ENCODE peak calls at places on chromosome 7, in five cellular contexts. F is ACHN; D is AG09309; Q is stimulated activated CD4-positive, alpha-beta T cell treated with anti-CD3 and anti-CD28 coated beads, Interleukin-4, amount 100 ng/mL, for 1 hour; Z is A549. W is an unnamed sample.

GRCh38 chr7:104552102-104552501 is 223.7 kb downstream of the LHFPL3 start:
- DNase-seq in F (peak), D (no peak), Q (peak), Z (peak), W (peak)

GRCh38 chr7:45391618-45392451 is 182.3 kb upstream of the ADCY1 start:
- DNase-seq in F (no peak), D (no peak), Q (no peak), Z (no peak), W (no peak)

GRCh38 chr7:21966271-21966670 is 20.6 kb upstream of the CDCA7L start:
- DNase-seq in F (no peak), D (no peak), Q (no peak), Z (no peak), W (no peak)

GRCh38 chr7:143505845-143506244 is 28.2 kb downstream of the TAS2R41 start:
- DNase-seq in F (no peak), D (no peak), Q (no peak), Z (no peak), W (no peak)

GRCh38 chr7:79141252-79141651 is 312.2 kb downstream of the MAGI2 start:
- DNase-seq in F (no peak), D (no peak), Q (no peak), Z (no peak), W (no peak)

GRCh38 chr7:31633894-31634494 is 53.0 kb upstream of the PPP1R17 start:
- DNase-seq in F (peak), D (no peak), Q (no peak), Z (peak), W (peak)

GRCh38 chr7:44615149-44615611 is 8.8 kb downstream of the OGDH start:
- DNase-seq in F (no peak), D (no peak), Q (no peak), Z (no peak), W (peak)

GRCh38 chr7:9600974-9601373 is 1167.6 kb downstream of the NXPH1 start:
- DNase-seq in F (peak), D (no peak), Q (no peak), Z (peak), W (no peak)

GRCh38 chr7:80225361-80225760 is 90.7 kb downstream of the GNAI1 start:
- DNase-seq in F (no peak), D (no peak), Q (no peak), Z (no peak), W (no peak)

GRCh38 chr7:69577221-69577620 is 21.1 kb upstream of the AUTS2 start:
- DNase-seq in F (no peak), D (no peak), Q (no peak), Z (no peak), W (no peak)

GRCh38 chr7:111900283-111900682 is 305.9 kb downstream of the DOCK4 start:
- DNase-seq in F (no peak), D (no peak), Q (no peak), Z (no peak), W (no peak)

GRCh38 chr7:35748348-35748747 is 52.5 kb upstream of the SEPTIN7 start:
- DNase-seq in F (no peak), D (no peak), Q (no peak), Z (no peak), W (no peak)

GRCh38 chr7:37901236-37901827 is 15.3 kb downstream of the SFRP4 start:
- DNase-seq in F (peak), D (peak), Q (no peak), Z (peak), W (peak)

GRCh38 chr7:46029111-46029704 is 108.1 kb upstream of the IGFBP3 start:
- DNase-seq in F (no peak), D (no peak), Q (no peak), Z (no peak), W (no peak)

GRCh38 chr7:156034397-156034796 is 222.1 kb upstream of the SHH start:
- DNase-seq in F (no peak), D (no peak), Q (no peak), Z (no peak), W (no peak)

GRCh38 chr7:132773527-132773956 is 197.3 kb upstream of the PLXNA4 start:
- DNase-seq in F (no peak), D (peak), Q (no peak), Z (no peak), W (no peak)

GRCh38 chr7:106848851-106849442 is 16.1 kb upstream of the PIK3CG start:
- DNase-seq in F (peak), D (peak), Q (no peak), Z (peak), W (no peak)